ENCODE peak calls at places on chromosome 6, in eight cellular contexts. L is esophagus muscularis mucosa, R is tibial nerve, Q is cardiac muscle cell, I is lower leg skin, T is Peyer's patch, S is GM13976, N is ascending aorta. E is an unnamed sample.

GRCh38 chr6:101080597-101080996 is 199.5 kb upstream of the ASCC3 start:
- DNase-seq in T (no peak), Q (no peak), N (no peak), I (no peak), L (no peak), S (no peak), R (no peak), E (no peak)

GRCh38 chr6:161400650-161401049 is 126.8 kb upstream of the AGPAT4 start:
- DNase-seq in R (no peak), S (no peak), T (no peak), Q (no peak), N (no peak), L (no peak), I (no peak), E (no peak)

GRCh38 chr6:54274383-54274782 is 33.9 kb upstream of the TINAG start:
- DNase-seq in I (no peak), R (no peak), Q (no peak), N (no peak), T (no peak), L (no peak), S (no peak), E (no peak)

GRCh38 chr6:33915134-33915533 is 111.3 kb upstream of the MLN start:
- DNase-seq in R (no peak), I (no peak), T (peak), S (no peak), L (no peak), Q (no peak), N (no peak), E (no peak)

GRCh38 chr6:122005661-122006060 is 393.8 kb upstream of the HSF2 start:
- DNase-seq in S (no peak), N (no peak), L (no peak), I (no peak), R (no peak), T (no peak), Q (no peak), E (no peak)

GRCh38 chr6:13466304-13467215 is 20.8 kb downstream of the GFOD1 start:
- DNase-seq in L (no peak), T (no peak), R (no peak), S (peak), I (no peak), Q (no peak), N (no peak), E (no peak)

GRCh38 chr6:150775400-150775799 is 90.1 kb upstream of the MTHFD1L start:
- DNase-seq in L (no peak), R (no peak), Q (no peak), I (no peak), N (no peak), T (no peak), S (no peak), E (no peak)

GRCh38 chr6:44062771-44063560 is 64.3 kb downstream of the MRPL14 start:
- DNase-seq in T (no peak), N (no peak), R (no peak), I (no peak), L (no peak), Q (no peak), S (peak), E (no peak)

GRCh38 chr6:100459291-100459690 is 5.4 kb downstream of the SIM1 start:
- DNase-seq in L (peak), Q (no peak), S (no peak), N (no peak), T (no peak), R (no peak), I (no peak), E (no peak)

GRCh38 chr6:35804996-35805736 is at the start of gene LHFPL5:
- DNase-seq in N (no peak), I (no peak), Q (peak), S (peak), R (no peak), L (no peak), T (no peak), E (peak)

GRCh38 chr6:158487495-158487894 is 72.4 kb upstream of the TMEM181 start:
- DNase-seq in L (no peak), N (no peak), Q (no peak), R (no peak), S (no peak), I (no peak), T (no peak), E (no peak)

GRCh38 chr6:104003803-104004516 is 855.8 kb downstream of the HACE1 start:
- DNase-seq in I (no peak), N (no peak), S (no peak), T (no peak), R (no peak), L (no peak), Q (peak), E (no peak)

GRCh38 chr6:131134950-131135243 is 370 bp upstream of the AKAP7 start:
- DNase-seq in L (no peak), I (no peak), Q (no peak), S (no peak), N (no peak), T (no peak), R (no peak), E (no peak)

GRCh38 chr6:75284285-75285155 is at the start of gene TMEM30A:
- DNase-seq in N (peak), R (peak), I (peak), S (peak), Q (peak), L (peak), T (peak), E (peak)
- TF ChIP-seq CTCF in N (no peak), R (peak), I (no peak), S (no peak), Q (no peak), L (no peak), T (no peak), E (peak)

GRCh38 chr6:169566961-169567360 is 134.9 kb downstream of the WDR27 start:
- DNase-seq in I (peak), T (no peak), S (no peak), N (no peak), Q (no peak), L (peak), R (no peak), E (no peak)

GRCh38 chr6:169564453-169565240 is 137.2 kb downstream of the WDR27 start:
- DNase-seq in T (no peak), S (peak), I (peak), Q (no peak), L (peak), R (no peak), N (no peak), E (no peak)

GRCh38 chr6:169567809-169568208 is 134.0 kb downstream of the WDR27 start:
- DNase-seq in N (no peak), L (no peak), T (no peak), R (no peak), Q (no peak), I (peak), S (no peak), E (no peak)

GRCh38 chr6:169568314-169569087 is 133.3 kb downstream of the WDR27 start:
- DNase-seq in S (no peak), Q (no peak), L (peak), I (no peak), N (no peak), R (no peak), T (no peak), E (no peak)

GRCh38 chr6:169566319-169566718 is 135.5 kb downstream of the WDR27 start:
- DNase-seq in I (peak), T (no peak), R (no peak), L (peak), N (no peak), Q (no peak), S (no peak), E (no peak)
- TF ChIP-seq CTCF in I (no peak), T (no peak), R (no peak), L (no peak), N (no peak), Q (no peak), S (no peak), E (no peak)

DNA sequence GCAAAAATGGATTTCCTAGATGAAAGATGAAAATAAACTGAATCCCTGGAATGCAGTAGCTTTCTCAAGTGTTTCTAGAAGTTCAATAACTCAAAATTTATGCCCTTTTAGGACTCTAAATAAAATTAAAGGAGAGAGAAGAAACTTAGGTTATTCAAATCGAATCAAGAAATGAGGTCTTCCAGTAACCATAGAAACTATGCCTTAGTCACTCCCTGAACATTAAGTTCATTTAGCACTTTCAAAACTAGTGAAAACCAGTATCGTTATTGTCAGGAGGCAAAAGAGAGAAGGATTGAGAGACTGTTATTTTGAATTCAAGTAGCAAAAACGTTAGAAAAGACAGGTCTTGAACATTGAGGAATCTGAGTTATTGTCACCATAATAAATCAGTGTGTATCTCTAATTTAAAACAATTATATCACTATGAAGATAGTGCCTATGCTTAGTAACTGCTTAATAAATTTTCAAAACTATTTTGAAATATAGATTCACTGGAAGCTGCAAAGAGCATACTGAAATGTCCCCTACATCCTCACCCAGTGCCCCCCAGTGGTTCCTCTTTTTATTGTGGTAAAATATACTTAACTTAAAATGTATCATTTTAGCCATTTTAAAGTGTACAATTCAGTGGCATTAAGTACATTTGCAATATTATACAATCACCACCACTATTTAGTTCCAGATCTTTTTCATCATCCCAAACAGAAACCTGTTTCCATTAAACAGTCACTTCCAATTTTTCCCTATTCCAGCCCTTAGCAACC is 4.6 kb downstream of the RPP21 start:
- DNase-seq in I (no peak), N (no peak), T (no peak), L (no peak), R (no peak), Q (no peak), S (peak), E (no peak)
- TF ChIP-seq CTCF in I (no peak), N (no peak), T (no peak), L (no peak), R (no peak), Q (no peak), S (no peak), E (peak)

GRCh38 chr6:49570474-49571079 is 20.1 kb downstream of the C6orf141 start:
- DNase-seq in I (no peak), L (no peak), Q (no peak), R (no peak), S (no peak), N (no peak), T (no peak), E (no peak)
- TF ChIP-seq CTCF in I (no peak), L (peak), Q (no peak), R (no peak), S (no peak), N (no peak), T (no peak), E (no peak)

GRCh38 chr6:24935753-24936152 is at the start of gene RIPOR2:
- DNase-seq in R (no peak), S (no peak), L (no peak), N (no peak), T (peak), Q (peak), I (no peak), E (no peak)
- TF ChIP-seq CTCF in R (no peak), S (no peak), L (no peak), N (no peak), T (peak), Q (peak), I (no peak), E (peak)

E was measured in type B pancreatic cell.